ENCODE peak calls at places on chromosomes 6 and 20, in five cellular contexts. Q, H, E, I and O are unnamed samples.

GRCh38 chr6:158021814-158022748 is 40.4 kb downstream of the SYNJ2 start:
- DNase-seq in H (no peak), E (no peak), I (no peak), Q (no peak), O (no peak)

GRCh38 chr6:122996797-122997520 is 924 bp downstream of the CLVS2 start:
- DNase-seq in Q (no peak), E (no peak), I (no peak), H (no peak), O (peak; percentile 13)

GRCh38 chr6:129206761-129207330 is 323.9 kb downstream of the LAMA2 start:
- DNase-seq in H (no peak), I (no peak), Q (no peak), E (no peak), O (peak; percentile 1)

GRCh38 chr20:25695532-25696383 is 895 bp downstream of the ZNF337 start:
- DNase-seq in H (peak; percentile 6), I (peak; percentile 20), Q (no peak), E (no peak), O (no peak)

GRCh38 chr6:106972500-106972899 is 2.0 kb downstream of the CD24 start:
- DNase-seq in H (no peak), Q (no peak), E (no peak), I (no peak), O (peak; percentile 22)

GRCh38 chr6:106180208-106180607 is 94.1 kb downstream of the PRDM1 start:
- DNase-seq in E (no peak), I (no peak), Q (no peak), H (no peak), O (no peak)

GRCh38 chr6:145148392-145149175 is 586.7 kb downstream of the EPM2A start:
- DNase-seq in I (peak; percentile 73), E (no peak), H (peak; percentile 38), Q (peak; percentile 13), O (no peak)

GRCh38 chr20:58987790-58988564 is 6.9 kb downstream of the NELFCD start:
- DNase-seq in E (no peak), H (no peak), I (no peak), Q (no peak), O (no peak)

GRCh38 chr20:37345339-37346231 is at the start of gene SRC:
- DNase-seq in H (no peak), I (peak; percentile 72), Q (peak; percentile 56), E (no peak), O (peak; percentile 21)

GRCh38 chr6:137717074-137718073 is 149.7 kb upstream of the TNFAIP3 start:
- DNase-seq in H (no peak), E (peak; percentile 61), I (no peak), Q (no peak), O (peak; percentile 73)

GRCh38 chr20:50130995-50131394 is 18.0 kb upstream of the UBE2V1 start:
- DNase-seq in I (no peak), H (no peak), E (no peak), Q (no peak), O (no peak)

GRCh38 chr6:44105993-44106740 is 21.1 kb downstream of the MRPL14 start:
- DNase-seq in E (no peak), H (no peak), Q (no peak), I (peak; percentile 67), O (no peak)

GRCh38 chr6:79946242-79946641 is 1.1 kb downstream of the ELOVL4 start:
- DNase-seq in Q (no peak), I (peak; percentile 21), H (no peak), E (no peak), O (peak; percentile 30)

GRCh38 chr20:58753267-58753928 is 60.8 kb downstream of the NPEPL1 start:
- DNase-seq in I (no peak), Q (no peak), E (no peak), H (no peak), O (no peak)